ENCODE peak calls at places on chromosomes 16 and 17, in eight cellular contexts. One of them, this sample, is unnamed.

GRCh38 chr17:79019631-79020584 is 4.1 kb upstream of the C1QTNF1 start:
- DNase-seq in HFFc6: peak
- DNase-seq in GM12865: peak
- DNase-seq in dermis blood vessel endothelial cell: peak
- DNase-seq in NCI-H774: peak
- DNase-seq in cardiac muscle cell: peak
- DNase-seq in activated T-helper 1 cell treated with anti-CD3 and anti-CD28 coated beads, Interleukin-12 subunit alpha, Interleukin-12 subunit beta, Interleukin-2, Interleukin-4 antibody, amounts not matched to agents 30 ng/mL and 10 ng/mL and 1 ng/mL, durations not matched to agents 14 hours and 24 hours and 36 hours: no peak
- DNase-seq in NCI-H510A treated with DMSO at 0.1 percent for 48 hours: no peak
- DNase-seq in this sample: peak

GRCh38 chr17:73952498-73953205 is 250.8 kb upstream of the RPL38 start:
- DNase-seq in HFFc6: no peak
- DNase-seq in GM12865: peak
- DNase-seq in dermis blood vessel endothelial cell: no peak
- DNase-seq in NCI-H774: peak
- DNase-seq in cardiac muscle cell: peak
- DNase-seq in activated T-helper 1 cell treated with anti-CD3 and anti-CD28 coated beads, Interleukin-12 subunit alpha, Interleukin-12 subunit beta, Interleukin-2, Interleukin-4 antibody, amounts not matched to agents 30 ng/mL and 10 ng/mL and 1 ng/mL, durations not matched to agents 14 hours and 24 hours and 36 hours: no peak
- DNase-seq in NCI-H510A treated with DMSO at 0.1 percent for 48 hours: peak
- DNase-seq in this sample: no peak

GRCh38 chr16:79437764-79438728 is 162.5 kb downstream of the MAF start:
- DNase-seq in HFFc6: no peak
- DNase-seq in GM12865: no peak
- DNase-seq in dermis blood vessel endothelial cell: no peak
- DNase-seq in NCI-H774: no peak
- DNase-seq in cardiac muscle cell: no peak
- DNase-seq in activated T-helper 1 cell treated with anti-CD3 and anti-CD28 coated beads, Interleukin-12 subunit alpha, Interleukin-12 subunit beta, Interleukin-2, Interleukin-4 antibody, amounts not matched to agents 30 ng/mL and 10 ng/mL and 1 ng/mL, durations not matched to agents 14 hours and 24 hours and 36 hours: no peak
- DNase-seq in NCI-H510A treated with DMSO at 0.1 percent for 48 hours: no peak
- DNase-seq in this sample: no peak

GRCh38 chr17:30379303-30380105 is 777 bp downstream of the CPD start:
- DNase-seq in HFFc6: no peak
- DNase-seq in GM12865: peak
- DNase-seq in dermis blood vessel endothelial cell: peak
- DNase-seq in NCI-H774: peak
- DNase-seq in cardiac muscle cell: peak
- DNase-seq in activated T-helper 1 cell treated with anti-CD3 and anti-CD28 coated beads, Interleukin-12 subunit alpha, Interleukin-12 subunit beta, Interleukin-2, Interleukin-4 antibody, amounts not matched to agents 30 ng/mL and 10 ng/mL and 1 ng/mL, durations not matched to agents 14 hours and 24 hours and 36 hours: peak
- DNase-seq in NCI-H510A treated with DMSO at 0.1 percent for 48 hours: peak
- DNase-seq in this sample: peak

GRCh38 chr17:80879723-80880649 is 111.7 kb upstream of the CHMP6 start:
- DNase-seq in HFFc6: no peak
- DNase-seq in GM12865: no peak
- DNase-seq in dermis blood vessel endothelial cell: no peak
- DNase-seq in NCI-H774: no peak
- DNase-seq in cardiac muscle cell: no peak
- DNase-seq in activated T-helper 1 cell treated with anti-CD3 and anti-CD28 coated beads, Interleukin-12 subunit alpha, Interleukin-12 subunit beta, Interleukin-2, Interleukin-4 antibody, amounts not matched to agents 30 ng/mL and 10 ng/mL and 1 ng/mL, durations not matched to agents 14 hours and 24 hours and 36 hours: no peak
- DNase-seq in NCI-H510A treated with DMSO at 0.1 percent for 48 hours: no peak
- DNase-seq in this sample: no peak

GRCh38 chr17:16428098-16428882 is 12.9 kb downstream of the TRPV2 start:
- DNase-seq in HFFc6: peak
- DNase-seq in GM12865: no peak
- DNase-seq in dermis blood vessel endothelial cell: peak
- DNase-seq in NCI-H774: no peak
- DNase-seq in cardiac muscle cell: peak
- DNase-seq in activated T-helper 1 cell treated with anti-CD3 and anti-CD28 coated beads, Interleukin-12 subunit alpha, Interleukin-12 subunit beta, Interleukin-2, Interleukin-4 antibody, amounts not matched to agents 30 ng/mL and 10 ng/mL and 1 ng/mL, durations not matched to agents 14 hours and 24 hours and 36 hours: no peak
- DNase-seq in NCI-H510A treated with DMSO at 0.1 percent for 48 hours: peak
- DNase-seq in this sample: peak

GRCh38 chr17:11996722-11997146 is 541 bp downstream of the ZNF18 start:
- DNase-seq in HFFc6: peak
- DNase-seq in GM12865: peak
- DNase-seq in dermis blood vessel endothelial cell: peak
- DNase-seq in NCI-H774: no peak
- DNase-seq in cardiac muscle cell: peak
- DNase-seq in activated T-helper 1 cell treated with anti-CD3 and anti-CD28 coated beads, Interleukin-12 subunit alpha, Interleukin-12 subunit beta, Interleukin-2, Interleukin-4 antibody, amounts not matched to agents 30 ng/mL and 10 ng/mL and 1 ng/mL, durations not matched to agents 14 hours and 24 hours and 36 hours: no peak
- DNase-seq in NCI-H510A treated with DMSO at 0.1 percent for 48 hours: peak
- DNase-seq in this sample: peak

GRCh38 chr16:2474877-2475412 is at the start of gene TBC1D24:
- DNase-seq in HFFc6: peak
- DNase-seq in GM12865: peak
- DNase-seq in dermis blood vessel endothelial cell: peak
- DNase-seq in NCI-H774: peak
- DNase-seq in cardiac muscle cell: peak
- DNase-seq in activated T-helper 1 cell treated with anti-CD3 and anti-CD28 coated beads, Interleukin-12 subunit alpha, Interleukin-12 subunit beta, Interleukin-2, Interleukin-4 antibody, amounts not matched to agents 30 ng/mL and 10 ng/mL and 1 ng/mL, durations not matched to agents 14 hours and 24 hours and 36 hours: peak
- DNase-seq in NCI-H510A treated with DMSO at 0.1 percent for 48 hours: peak
- DNase-seq in this sample: peak

GRCh38 chr16:8924214-8924613 is 39.5 kb downstream of the USP7 start:
- DNase-seq in HFFc6: no peak
- DNase-seq in GM12865: peak
- DNase-seq in dermis blood vessel endothelial cell: no peak
- DNase-seq in NCI-H774: no peak
- DNase-seq in cardiac muscle cell: no peak
- DNase-seq in activated T-helper 1 cell treated with anti-CD3 and anti-CD28 coated beads, Interleukin-12 subunit alpha, Interleukin-12 subunit beta, Interleukin-2, Interleukin-4 antibody, amounts not matched to agents 30 ng/mL and 10 ng/mL and 1 ng/mL, durations not matched to agents 14 hours and 24 hours and 36 hours: no peak
- DNase-seq in NCI-H510A treated with DMSO at 0.1 percent for 48 hours: no peak
- DNase-seq in this sample: no peak

GRCh38 chr16:19524866-19525723 is 1.4 kb downstream of the CCP110 start:
- DNase-seq in HFFc6: no peak
- DNase-seq in GM12865: peak
- DNase-seq in dermis blood vessel endothelial cell: peak
- DNase-seq in NCI-H774: no peak
- DNase-seq in cardiac muscle cell: peak
- DNase-seq in activated T-helper 1 cell treated with anti-CD3 and anti-CD28 coated beads, Interleukin-12 subunit alpha, Interleukin-12 subunit beta, Interleukin-2, Interleukin-4 antibody, amounts not matched to agents 30 ng/mL and 10 ng/mL and 1 ng/mL, durations not matched to agents 14 hours and 24 hours and 36 hours: no peak
- DNase-seq in NCI-H510A treated with DMSO at 0.1 percent for 48 hours: peak
- DNase-seq in this sample: peak

GRCh38 chr17:5558815-5559785 is 25.2 kb downstream of the NLRP1 start:
- DNase-seq in HFFc6: no peak
- DNase-seq in GM12865: no peak
- DNase-seq in dermis blood vessel endothelial cell: no peak
- DNase-seq in NCI-H774: no peak
- DNase-seq in cardiac muscle cell: no peak
- DNase-seq in activated T-helper 1 cell treated with anti-CD3 and anti-CD28 coated beads, Interleukin-12 subunit alpha, Interleukin-12 subunit beta, Interleukin-2, Interleukin-4 antibody, amounts not matched to agents 30 ng/mL and 10 ng/mL and 1 ng/mL, durations not matched to agents 14 hours and 24 hours and 36 hours: no peak
- DNase-seq in NCI-H510A treated with DMSO at 0.1 percent for 48 hours: no peak
- DNase-seq in this sample: no peak

GRCh38 chr17:68897557-68897956 is 57.6 kb downstream of the ABCA8 start:
- DNase-seq in HFFc6: no peak
- DNase-seq in GM12865: no peak
- DNase-seq in dermis blood vessel endothelial cell: no peak
- DNase-seq in NCI-H774: no peak
- DNase-seq in cardiac muscle cell: no peak
- DNase-seq in activated T-helper 1 cell treated with anti-CD3 and anti-CD28 coated beads, Interleukin-12 subunit alpha, Interleukin-12 subunit beta, Interleukin-2, Interleukin-4 antibody, amounts not matched to agents 30 ng/mL and 10 ng/mL and 1 ng/mL, durations not matched to agents 14 hours and 24 hours and 36 hours: no peak
- DNase-seq in NCI-H510A treated with DMSO at 0.1 percent for 48 hours: no peak
- DNase-seq in this sample: no peak

GRCh38 chr17:43790311-43790940 is 10.2 kb downstream of the CFAP97D1 start:
- DNase-seq in HFFc6: peak
- DNase-seq in GM12865: no peak
- DNase-seq in dermis blood vessel endothelial cell: peak
- DNase-seq in NCI-H774: peak
- DNase-seq in cardiac muscle cell: no peak
- DNase-seq in activated T-helper 1 cell treated with anti-CD3 and anti-CD28 coated beads, Interleukin-12 subunit alpha, Interleukin-12 subunit beta, Interleukin-2, Interleukin-4 antibody, amounts not matched to agents 30 ng/mL and 10 ng/mL and 1 ng/mL, durations not matched to agents 14 hours and 24 hours and 36 hours: no peak
- DNase-seq in NCI-H510A treated with DMSO at 0.1 percent for 48 hours: no peak
- DNase-seq in this sample: no peak

GRCh38 chr16:24906199-24906808 is 60.5 kb downstream of the SLC5A11 start:
- DNase-seq in HFFc6: peak
- DNase-seq in GM12865: no peak
- DNase-seq in dermis blood vessel endothelial cell: peak
- DNase-seq in NCI-H774: no peak
- DNase-seq in cardiac muscle cell: no peak
- DNase-seq in activated T-helper 1 cell treated with anti-CD3 and anti-CD28 coated beads, Interleukin-12 subunit alpha, Interleukin-12 subunit beta, Interleukin-2, Interleukin-4 antibody, amounts not matched to agents 30 ng/mL and 10 ng/mL and 1 ng/mL, durations not matched to agents 14 hours and 24 hours and 36 hours: no peak
- DNase-seq in NCI-H510A treated with DMSO at 0.1 percent for 48 hours: peak
- DNase-seq in this sample: peak

GRCh38 chr16:84052071-84052622 is 9.6 kb upstream of the SLC38A8 start:
- DNase-seq in HFFc6: no peak
- DNase-seq in GM12865: no peak
- DNase-seq in dermis blood vessel endothelial cell: no peak
- DNase-seq in NCI-H774: no peak
- DNase-seq in cardiac muscle cell: no peak
- DNase-seq in activated T-helper 1 cell treated with anti-CD3 and anti-CD28 coated beads, Interleukin-12 subunit alpha, Interleukin-12 subunit beta, Interleukin-2, Interleukin-4 antibody, amounts not matched to agents 30 ng/mL and 10 ng/mL and 1 ng/mL, durations not matched to agents 14 hours and 24 hours and 36 hours: no peak
- DNase-seq in NCI-H510A treated with DMSO at 0.1 percent for 48 hours: no peak
- DNase-seq in this sample: no peak

GRCh38 chr16:87052506-87052905 is 264.7 kb downstream of the C16orf95 start:
- DNase-seq in HFFc6: no peak
- DNase-seq in GM12865: no peak
- DNase-seq in dermis blood vessel endothelial cell: peak
- DNase-seq in NCI-H774: no peak
- DNase-seq in cardiac muscle cell: no peak
- DNase-seq in activated T-helper 1 cell treated with anti-CD3 and anti-CD28 coated beads, Interleukin-12 subunit alpha, Interleukin-12 subunit beta, Interleukin-2, Interleukin-4 antibody, amounts not matched to agents 30 ng/mL and 10 ng/mL and 1 ng/mL, durations not matched to agents 14 hours and 24 hours and 36 hours: no peak
- DNase-seq in NCI-H510A treated with DMSO at 0.1 percent for 48 hours: no peak
- DNase-seq in this sample: no peak

GRCh38 chr17:83155128-83156081 is 76.0 kb downstream of the METRNL start:
- DNase-seq in HFFc6: peak
- DNase-seq in GM12865: no peak
- DNase-seq in dermis blood vessel endothelial cell: peak
- DNase-seq in NCI-H774: no peak
- DNase-seq in cardiac muscle cell: no peak
- DNase-seq in activated T-helper 1 cell treated with anti-CD3 and anti-CD28 coated beads, Interleukin-12 subunit alpha, Interleukin-12 subunit beta, Interleukin-2, Interleukin-4 antibody, amounts not matched to agents 30 ng/mL and 10 ng/mL and 1 ng/mL, durations not matched to agents 14 hours and 24 hours and 36 hours: no peak
- DNase-seq in NCI-H510A treated with DMSO at 0.1 percent for 48 hours: no peak
- DNase-seq in this sample: peak

GRCh38 chr16:12295395-12295794 is 318.9 kb downstream of the SNX29 start:
- DNase-seq in HFFc6: no peak
- DNase-seq in GM12865: no peak
- DNase-seq in dermis blood vessel endothelial cell: peak
- DNase-seq in NCI-H774: no peak
- DNase-seq in cardiac muscle cell: no peak
- DNase-seq in activated T-helper 1 cell treated with anti-CD3 and anti-CD28 coated beads, Interleukin-12 subunit alpha, Interleukin-12 subunit beta, Interleukin-2, Interleukin-4 antibody, amounts not matched to agents 30 ng/mL and 10 ng/mL and 1 ng/mL, durations not matched to agents 14 hours and 24 hours and 36 hours: no peak
- DNase-seq in NCI-H510A treated with DMSO at 0.1 percent for 48 hours: no peak
- DNase-seq in this sample: no peak

GRCh38 chr17:38724337-38724988 is 5.7 kb upstream of the CISD3 start:
- DNase-seq in HFFc6: no peak
- DNase-seq in GM12865: no peak
- DNase-seq in dermis blood vessel endothelial cell: peak
- DNase-seq in NCI-H774: peak
- DNase-seq in cardiac muscle cell: no peak
- DNase-seq in activated T-helper 1 cell treated with anti-CD3 and anti-CD28 coated beads, Interleukin-12 subunit alpha, Interleukin-12 subunit beta, Interleukin-2, Interleukin-4 antibody, amounts not matched to agents 30 ng/mL and 10 ng/mL and 1 ng/mL, durations not matched to agents 14 hours and 24 hours and 36 hours: no peak
- DNase-seq in NCI-H510A treated with DMSO at 0.1 percent for 48 hours: peak
- DNase-seq in this sample: no peak

GRCh38 chr17:77117415-77117814 is 23.4 kb upstream of the SEC14L1 start:
- DNase-seq in HFFc6: no peak
- DNase-seq in GM12865: no peak
- DNase-seq in dermis blood vessel endothelial cell: no peak
- DNase-seq in NCI-H774: no peak
- DNase-seq in cardiac muscle cell: no peak
- DNase-seq in activated T-helper 1 cell treated with anti-CD3 and anti-CD28 coated beads, Interleukin-12 subunit alpha, Interleukin-12 subunit beta, Interleukin-2, Interleukin-4 antibody, amounts not matched to agents 30 ng/mL and 10 ng/mL and 1 ng/mL, durations not matched to agents 14 hours and 24 hours and 36 hours: no peak
- DNase-seq in NCI-H510A treated with DMSO at 0.1 percent for 48 hours: no peak
- DNase-seq in this sample: peak

GRCh38 chr16:72428611-72429376 is 256.8 kb upstream of the PMFBP1 start:
- DNase-seq in HFFc6: no peak
- DNase-seq in GM12865: no peak
- DNase-seq in dermis blood vessel endothelial cell: no peak
- DNase-seq in NCI-H774: no peak
- DNase-seq in cardiac muscle cell: no peak
- DNase-seq in activated T-helper 1 cell treated with anti-CD3 and anti-CD28 coated beads, Interleukin-12 subunit alpha, Interleukin-12 subunit beta, Interleukin-2, Interleukin-4 antibody, amounts not matched to agents 30 ng/mL and 10 ng/mL and 1 ng/mL, durations not matched to agents 14 hours and 24 hours and 36 hours: no peak
- DNase-seq in NCI-H510A treated with DMSO at 0.1 percent for 48 hours: no peak
- DNase-seq in this sample: no peak

GRCh38 chr17:78105551-78105950 is 23.0 kb downstream of the TMC6 start:
- DNase-seq in HFFc6: no peak
- DNase-seq in GM12865: no peak
- DNase-seq in dermis blood vessel endothelial cell: peak
- DNase-seq in NCI-H774: peak
- DNase-seq in cardiac muscle cell: no peak
- DNase-seq in activated T-helper 1 cell treated with anti-CD3 and anti-CD28 coated beads, Interleukin-12 subunit alpha, Interleukin-12 subunit beta, Interleukin-2, Interleukin-4 antibody, amounts not matched to agents 30 ng/mL and 10 ng/mL and 1 ng/mL, durations not matched to agents 14 hours and 24 hours and 36 hours: no peak
- DNase-seq in NCI-H510A treated with DMSO at 0.1 percent for 48 hours: peak
- DNase-seq in this sample: no peak

GRCh38 chr16:80594756-80595155 is 54.0 kb downstream of the DYNLRB2 start:
- DNase-seq in HFFc6: peak
- DNase-seq in GM12865: no peak
- DNase-seq in dermis blood vessel endothelial cell: no peak
- DNase-seq in NCI-H774: no peak
- DNase-seq in cardiac muscle cell: no peak
- DNase-seq in activated T-helper 1 cell treated with anti-CD3 and anti-CD28 coated beads, Interleukin-12 subunit alpha, Interleukin-12 subunit beta, Interleukin-2, Interleukin-4 antibody, amounts not matched to agents 30 ng/mL and 10 ng/mL and 1 ng/mL, durations not matched to agents 14 hours and 24 hours and 36 hours: no peak
- DNase-seq in NCI-H510A treated with DMSO at 0.1 percent for 48 hours: no peak
- DNase-seq in this sample: no peak

GRCh38 chr17:10120749-10121148 is 77.7 kb downstream of the GAS7 start:
- DNase-seq in HFFc6: no peak
- DNase-seq in GM12865: no peak
- DNase-seq in dermis blood vessel endothelial cell: no peak
- DNase-seq in NCI-H774: no peak
- DNase-seq in cardiac muscle cell: no peak
- DNase-seq in activated T-helper 1 cell treated with anti-CD3 and anti-CD28 coated beads, Interleukin-12 subunit alpha, Interleukin-12 subunit beta, Interleukin-2, Interleukin-4 antibody, amounts not matched to agents 30 ng/mL and 10 ng/mL and 1 ng/mL, durations not matched to agents 14 hours and 24 hours and 36 hours: no peak
- DNase-seq in NCI-H510A treated with DMSO at 0.1 percent for 48 hours: no peak
- DNase-seq in this sample: no peak

GRCh38 chr17:69609495-69610315 is 195.2 kb downstream of the MAP2K6 start:
- DNase-seq in HFFc6: peak
- DNase-seq in GM12865: peak
- DNase-seq in dermis blood vessel endothelial cell: peak
- DNase-seq in NCI-H774: no peak
- DNase-seq in cardiac muscle cell: peak
- DNase-seq in activated T-helper 1 cell treated with anti-CD3 and anti-CD28 coated beads, Interleukin-12 subunit alpha, Interleukin-12 subunit beta, Interleukin-2, Interleukin-4 antibody, amounts not matched to agents 30 ng/mL and 10 ng/mL and 1 ng/mL, durations not matched to agents 14 hours and 24 hours and 36 hours: no peak
- DNase-seq in NCI-H510A treated with DMSO at 0.1 percent for 48 hours: no peak
- DNase-seq in this sample: peak

GRCh38 chr17:38799501-38800236 is at the start of gene PIP4K2B:
- DNase-seq in HFFc6: peak
- DNase-seq in GM12865: peak
- DNase-seq in dermis blood vessel endothelial cell: peak
- DNase-seq in NCI-H774: peak
- DNase-seq in cardiac muscle cell: peak
- DNase-seq in activated T-helper 1 cell treated with anti-CD3 and anti-CD28 coated beads, Interleukin-12 subunit alpha, Interleukin-12 subunit beta, Interleukin-2, Interleukin-4 antibody, amounts not matched to agents 30 ng/mL and 10 ng/mL and 1 ng/mL, durations not matched to agents 14 hours and 24 hours and 36 hours: peak
- DNase-seq in NCI-H510A treated with DMSO at 0.1 percent for 48 hours: peak
- DNase-seq in this sample: peak

GRCh38 chr16:759110-759910 is 1.2 kb upstream of the MSLN start:
- DNase-seq in HFFc6: no peak
- DNase-seq in GM12865: no peak
- DNase-seq in dermis blood vessel endothelial cell: no peak
- DNase-seq in NCI-H774: no peak
- DNase-seq in cardiac muscle cell: peak
- DNase-seq in activated T-helper 1 cell treated with anti-CD3 and anti-CD28 coated beads, Interleukin-12 subunit alpha, Interleukin-12 subunit beta, Interleukin-2, Interleukin-4 antibody, amounts not matched to agents 30 ng/mL and 10 ng/mL and 1 ng/mL, durations not matched to agents 14 hours and 24 hours and 36 hours: no peak
- DNase-seq in NCI-H510A treated with DMSO at 0.1 percent for 48 hours: no peak
- DNase-seq in this sample: peak

GRCh38 chr17:2786176-2786881 is 9.9 kb upstream of the RAP1GAP2 start:
- DNase-seq in HFFc6: peak
- DNase-seq in GM12865: peak
- DNase-seq in dermis blood vessel endothelial cell: peak
- DNase-seq in NCI-H774: peak
- DNase-seq in cardiac muscle cell: peak
- DNase-seq in activated T-helper 1 cell treated with anti-CD3 and anti-CD28 coated beads, Interleukin-12 subunit alpha, Interleukin-12 subunit beta, Interleukin-2, Interleukin-4 antibody, amounts not matched to agents 30 ng/mL and 10 ng/mL and 1 ng/mL, durations not matched to agents 14 hours and 24 hours and 36 hours: peak
- DNase-seq in NCI-H510A treated with DMSO at 0.1 percent for 48 hours: peak
- DNase-seq in this sample: peak

GRCh38 chr16:2535644-2536021 is 2.2 kb upstream of the PDPK1 start:
- DNase-seq in HFFc6: peak
- DNase-seq in GM12865: no peak
- DNase-seq in dermis blood vessel endothelial cell: no peak
- DNase-seq in NCI-H774: no peak
- DNase-seq in cardiac muscle cell: no peak
- DNase-seq in activated T-helper 1 cell treated with anti-CD3 and anti-CD28 coated beads, Interleukin-12 subunit alpha, Interleukin-12 subunit beta, Interleukin-2, Interleukin-4 antibody, amounts not matched to agents 30 ng/mL and 10 ng/mL and 1 ng/mL, durations not matched to agents 14 hours and 24 hours and 36 hours: no peak
- DNase-seq in NCI-H510A treated with DMSO at 0.1 percent for 48 hours: no peak
- DNase-seq in this sample: peak

GRCh38 chr17:17503566-17504130 is 7.5 kb upstream of the RASD1 start:
- DNase-seq in HFFc6: no peak
- DNase-seq in GM12865: no peak
- DNase-seq in dermis blood vessel endothelial cell: no peak
- DNase-seq in NCI-H774: no peak
- DNase-seq in cardiac muscle cell: peak
- DNase-seq in activated T-helper 1 cell treated with anti-CD3 and anti-CD28 coated beads, Interleukin-12 subunit alpha, Interleukin-12 subunit beta, Interleukin-2, Interleukin-4 antibody, amounts not matched to agents 30 ng/mL and 10 ng/mL and 1 ng/mL, durations not matched to agents 14 hours and 24 hours and 36 hours: no peak
- DNase-seq in NCI-H510A treated with DMSO at 0.1 percent for 48 hours: no peak
- DNase-seq in this sample: no peak

GRCh38 chr17:48624544-48625501 is 1.3 kb downstream of the HOXB9 start:
- DNase-seq in HFFc6: no peak
- DNase-seq in GM12865: no peak
- DNase-seq in dermis blood vessel endothelial cell: peak
- DNase-seq in NCI-H774: no peak
- DNase-seq in cardiac muscle cell: peak
- DNase-seq in activated T-helper 1 cell treated with anti-CD3 and anti-CD28 coated beads, Interleukin-12 subunit alpha, Interleukin-12 subunit beta, Interleukin-2, Interleukin-4 antibody, amounts not matched to agents 30 ng/mL and 10 ng/mL and 1 ng/mL, durations not matched to agents 14 hours and 24 hours and 36 hours: no peak
- DNase-seq in NCI-H510A treated with DMSO at 0.1 percent for 48 hours: no peak
- DNase-seq in this sample: no peak

GRCh38 chr17:66416207-66416940 is 114.0 kb downstream of the PRKCA start:
- DNase-seq in HFFc6: no peak
- DNase-seq in GM12865: no peak
- DNase-seq in dermis blood vessel endothelial cell: peak
- DNase-seq in NCI-H774: no peak
- DNase-seq in cardiac muscle cell: no peak
- DNase-seq in activated T-helper 1 cell treated with anti-CD3 and anti-CD28 coated beads, Interleukin-12 subunit alpha, Interleukin-12 subunit beta, Interleukin-2, Interleukin-4 antibody, amounts not matched to agents 30 ng/mL and 10 ng/mL and 1 ng/mL, durations not matched to agents 14 hours and 24 hours and 36 hours: no peak
- DNase-seq in NCI-H510A treated with DMSO at 0.1 percent for 48 hours: no peak
- DNase-seq in this sample: no peak

GRCh38 chr17:78935419-78936323 is 10.5 kb upstream of the TIMP2 start:
- DNase-seq in HFFc6: peak
- DNase-seq in GM12865: no peak
- DNase-seq in dermis blood vessel endothelial cell: peak
- DNase-seq in NCI-H774: no peak
- DNase-seq in cardiac muscle cell: no peak
- DNase-seq in activated T-helper 1 cell treated with anti-CD3 and anti-CD28 coated beads, Interleukin-12 subunit alpha, Interleukin-12 subunit beta, Interleukin-2, Interleukin-4 antibody, amounts not matched to agents 30 ng/mL and 10 ng/mL and 1 ng/mL, durations not matched to agents 14 hours and 24 hours and 36 hours: no peak
- DNase-seq in NCI-H510A treated with DMSO at 0.1 percent for 48 hours: no peak
- DNase-seq in this sample: peak

GRCh38 chr16:66525396-66526180 is 24.3 kb downstream of the TK2 start:
- DNase-seq in HFFc6: peak
- DNase-seq in GM12865: no peak
- DNase-seq in dermis blood vessel endothelial cell: no peak
- DNase-seq in NCI-H774: no peak
- DNase-seq in cardiac muscle cell: no peak
- DNase-seq in activated T-helper 1 cell treated with anti-CD3 and anti-CD28 coated beads, Interleukin-12 subunit alpha, Interleukin-12 subunit beta, Interleukin-2, Interleukin-4 antibody, amounts not matched to agents 30 ng/mL and 10 ng/mL and 1 ng/mL, durations not matched to agents 14 hours and 24 hours and 36 hours: no peak
- DNase-seq in NCI-H510A treated with DMSO at 0.1 percent for 48 hours: no peak
- DNase-seq in this sample: peak